ENCODE peak calls at places on chromosomes 11 and 22, in eight cellular contexts. One of them, this sample, is unnamed.

GRCh38 chr11:44958165-44958564 is 7.5 kb upstream of the TP53I11 start:
- DNase-seq in adrenal gland: no peak
- DNase-seq in heart left ventricle: no peak
- DNase-seq in MM.1S: no peak
- DNase-seq in suprapubic skin: no peak
- DNase-seq in astrocyte of the spinal cord: no peak
- DNase-seq in endodermal cell: no peak
- DNase-seq in lower lobe of right lung: no peak
- DNase-seq in this sample: no peak

GRCh38 chr11:61000426-61000825 is 28.9 kb downstream of the CD6 start:
- DNase-seq in suprapubic skin: no peak
- DNase-seq in heart left ventricle: no peak
- DNase-seq in adrenal gland: no peak
- DNase-seq in lower lobe of right lung: no peak
- DNase-seq in endodermal cell: no peak
- DNase-seq in MM.1S: no peak
- DNase-seq in astrocyte of the spinal cord: no peak
- DNase-seq in this sample: no peak

GRCh38 chr11:11584446-11584810 is 37.4 kb downstream of the GALNT18 start:
- DNase-seq in lower lobe of right lung: no peak
- DNase-seq in MM.1S: no peak
- DNase-seq in suprapubic skin: no peak
- DNase-seq in heart left ventricle: no peak
- DNase-seq in astrocyte of the spinal cord: peak; percentile 80
- DNase-seq in adrenal gland: no peak
- DNase-seq in endodermal cell: no peak
- DNase-seq in this sample: no peak

GRCh38 chr11:70203749-70204465 is 811 bp downstream of the FADD start:
- DNase-seq in MM.1S: peak; percentile 79
- DNase-seq in heart left ventricle: peak; percentile 67
- DNase-seq in astrocyte of the spinal cord: peak; percentile 89
- DNase-seq in endodermal cell: no peak
- DNase-seq in adrenal gland: peak; percentile 84
- DNase-seq in lower lobe of right lung: peak; percentile 59
- DNase-seq in suprapubic skin: no peak
- DNase-seq in this sample: peak; percentile 65

GRCh38 chr22:27748355-27749168 is 53.0 kb downstream of the MN1 start:
- DNase-seq in endodermal cell: peak; percentile 89
- DNase-seq in astrocyte of the spinal cord: peak; percentile 58
- DNase-seq in adrenal gland: no peak
- DNase-seq in suprapubic skin: no peak
- DNase-seq in lower lobe of right lung: no peak
- DNase-seq in heart left ventricle: peak; percentile 45
- DNase-seq in MM.1S: no peak
- DNase-seq in this sample: no peak

GRCh38 chr11:83051760-83052671 is 19.7 kb downstream of the RAB30 start:
- DNase-seq in heart left ventricle: peak; percentile 67
- DNase-seq in lower lobe of right lung: no peak
- DNase-seq in astrocyte of the spinal cord: peak; percentile 95
- DNase-seq in endodermal cell: no peak
- DNase-seq in MM.1S: no peak
- DNase-seq in suprapubic skin: no peak
- DNase-seq in adrenal gland: peak; percentile 76
- DNase-seq in this sample: no peak

GRCh38 chr11:70135142-70136132 is 57.3 kb downstream of the ANO1 start:
- DNase-seq in suprapubic skin: no peak
- DNase-seq in heart left ventricle: no peak
- DNase-seq in MM.1S: no peak
- DNase-seq in endodermal cell: peak; percentile 77
- DNase-seq in lower lobe of right lung: no peak
- DNase-seq in astrocyte of the spinal cord: no peak
- DNase-seq in adrenal gland: no peak
- DNase-seq in this sample: no peak

GRCh38 chr22:22896601-22897000 is 9.0 kb downstream of the IGLL5 start:
- DNase-seq in heart left ventricle: no peak
- DNase-seq in lower lobe of right lung: no peak
- DNase-seq in astrocyte of the spinal cord: no peak
- DNase-seq in suprapubic skin: peak; percentile 9
- DNase-seq in MM.1S: no peak
- DNase-seq in adrenal gland: no peak
- DNase-seq in endodermal cell: no peak
- DNase-seq in this sample: no peak

GRCh38 chr22:49087163-49087562 is 740.5 kb downstream of the BRD1 start:
- DNase-seq in astrocyte of the spinal cord: no peak
- DNase-seq in suprapubic skin: no peak
- DNase-seq in lower lobe of right lung: no peak
- DNase-seq in heart left ventricle: no peak
- DNase-seq in endodermal cell: no peak
- DNase-seq in adrenal gland: no peak
- DNase-seq in MM.1S: no peak
- DNase-seq in this sample: no peak

GRCh38 chr11:121368504-121368903 is 75.9 kb downstream of the SC5D start:
- DNase-seq in MM.1S: no peak
- DNase-seq in lower lobe of right lung: no peak
- DNase-seq in adrenal gland: no peak
- DNase-seq in astrocyte of the spinal cord: no peak
- DNase-seq in endodermal cell: no peak
- DNase-seq in heart left ventricle: no peak
- DNase-seq in suprapubic skin: no peak
- DNase-seq in this sample: no peak

GRCh38 chr11:10818594-10818993 is 9.9 kb upstream of the EIF4G2 start:
- DNase-seq in lower lobe of right lung: no peak
- DNase-seq in heart left ventricle: no peak
- DNase-seq in adrenal gland: no peak
- DNase-seq in astrocyte of the spinal cord: peak; percentile 39
- DNase-seq in suprapubic skin: no peak
- DNase-seq in MM.1S: no peak
- DNase-seq in endodermal cell: no peak
- DNase-seq in this sample: no peak

DNA sequence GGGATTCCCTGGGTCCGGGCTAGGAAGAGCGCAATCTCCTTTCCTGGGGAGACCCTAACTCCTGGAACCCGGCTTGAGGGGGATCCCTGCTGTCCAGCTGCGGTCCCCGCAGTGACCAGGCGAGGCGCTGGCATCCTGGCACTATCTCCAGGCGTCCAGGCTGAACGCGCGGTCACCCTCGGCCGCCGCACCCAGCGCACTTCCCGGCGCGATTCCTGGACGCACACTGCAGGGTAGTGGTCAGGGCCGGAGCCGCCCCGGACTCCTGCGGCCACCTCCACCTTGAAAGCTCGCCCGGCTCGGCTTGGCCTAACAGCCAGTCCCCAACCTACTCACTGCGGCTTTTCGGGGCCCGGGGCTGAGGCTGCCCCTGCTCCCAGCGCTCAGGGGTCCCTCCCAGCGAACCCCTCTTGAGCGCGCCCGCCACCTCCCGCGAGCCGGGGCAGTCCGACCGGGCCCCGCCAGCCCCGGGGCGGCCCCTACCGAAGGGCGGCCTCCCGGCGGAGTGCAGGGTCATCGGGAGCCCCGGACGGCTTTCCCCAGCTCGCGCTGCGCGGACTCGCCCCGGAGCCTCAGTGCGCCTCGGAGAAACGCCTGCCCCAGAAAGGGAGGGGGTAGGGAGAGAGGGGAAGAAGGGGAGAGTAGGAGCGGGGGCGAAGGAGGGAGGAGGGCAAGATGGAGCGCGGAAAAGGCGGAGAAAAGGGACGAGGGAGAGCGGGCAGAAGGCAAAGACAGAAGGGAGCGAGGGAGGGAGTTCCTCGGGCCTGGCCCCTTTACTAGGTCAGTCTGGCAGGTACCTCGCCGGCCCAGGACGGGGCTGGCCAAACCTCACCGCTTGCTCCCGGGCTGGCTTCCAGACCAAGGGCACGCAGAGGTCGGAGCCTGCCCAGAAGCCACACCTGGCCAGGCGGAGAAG is 1.0 kb downstream of the POU2AF3 start:
- DNase-seq in endodermal cell: peak; percentile 87
- DNase-seq in lower lobe of right lung: peak; percentile 80
- DNase-seq in astrocyte of the spinal cord: peak; percentile 25
- DNase-seq in MM.1S: no peak
- DNase-seq in heart left ventricle: peak; percentile 61
- DNase-seq in adrenal gland: peak; percentile 72
- DNase-seq in suprapubic skin: no peak
- DNase-seq in this sample: no peak
- H3K4me3 ChIP-seq in endodermal cell: peak overlapping the region; percentile 74
- H3K4me3 ChIP-seq in lower lobe of right lung: peak overlapping the region; percentile 66
- H3K4me3 ChIP-seq in astrocyte of the spinal cord: peak overlapping the region; percentile 50
- H3K4me3 ChIP-seq in MM.1S: no peak overlapping the region
- H3K4me3 ChIP-seq in heart left ventricle: peak overlapping the region; percentile 66
- H3K4me3 ChIP-seq in adrenal gland: peak overlapping the region; percentile 37
- H3K4me3 ChIP-seq in suprapubic skin: peak overlapping the region; percentile 59
- H3K4me3 ChIP-seq in this sample: no peak overlapping the region

GRCh38 chr22:50252081-50253045 is 1.3 kb upstream of the HDAC10 start:
- DNase-seq in astrocyte of the spinal cord: peak; percentile 50
- DNase-seq in suprapubic skin: peak; percentile 91
- DNase-seq in lower lobe of right lung: peak; percentile 83
- DNase-seq in MM.1S: peak; percentile 53
- DNase-seq in endodermal cell: peak; percentile 92
- DNase-seq in heart left ventricle: peak; percentile 77
- DNase-seq in adrenal gland: peak; percentile 73
- DNase-seq in this sample: peak; percentile 26
- H3K4me3 ChIP-seq in astrocyte of the spinal cord: no peak overlapping the region
- H3K4me3 ChIP-seq in suprapubic skin: peak overlapping the region; percentile 62
- H3K4me3 ChIP-seq in lower lobe of right lung: peak overlapping the region; percentile 92
- H3K4me3 ChIP-seq in MM.1S: no peak overlapping the region
- H3K4me3 ChIP-seq in endodermal cell: peak overlapping the region; percentile 86
- H3K4me3 ChIP-seq in heart left ventricle: peak overlapping the region; percentile 65
- H3K4me3 ChIP-seq in adrenal gland: no peak overlapping the region
- H3K4me3 ChIP-seq in this sample: no peak overlapping the region

GRCh38 chr11:932435-932834 is 6.8 kb downstream of the AP2A2 start:
- DNase-seq in MM.1S: no peak
- DNase-seq in endodermal cell: no peak
- DNase-seq in heart left ventricle: no peak
- DNase-seq in lower lobe of right lung: no peak
- DNase-seq in adrenal gland: no peak
- DNase-seq in astrocyte of the spinal cord: peak; percentile 31
- DNase-seq in suprapubic skin: no peak
- DNase-seq in this sample: no peak

GRCh38 chr11:933936-934335 is 8.3 kb downstream of the AP2A2 start:
- DNase-seq in adrenal gland: no peak
- DNase-seq in astrocyte of the spinal cord: no peak
- DNase-seq in endodermal cell: no peak
- DNase-seq in lower lobe of right lung: no peak
- DNase-seq in heart left ventricle: no peak
- DNase-seq in MM.1S: no peak
- DNase-seq in suprapubic skin: no peak
- DNase-seq in this sample: no peak

GRCh38 chr11:931385-931784 is 5.7 kb downstream of the AP2A2 start:
- DNase-seq in adrenal gland: no peak
- DNase-seq in heart left ventricle: no peak
- DNase-seq in MM.1S: no peak
- DNase-seq in suprapubic skin: no peak
- DNase-seq in endodermal cell: no peak
- DNase-seq in astrocyte of the spinal cord: peak; percentile 24
- DNase-seq in lower lobe of right lung: no peak
- DNase-seq in this sample: no peak

GRCh38 chr11:934437-934950 is 8.8 kb downstream of the AP2A2 start:
- DNase-seq in heart left ventricle: no peak
- DNase-seq in astrocyte of the spinal cord: no peak
- DNase-seq in MM.1S: no peak
- DNase-seq in suprapubic skin: no peak
- DNase-seq in endodermal cell: no peak
- DNase-seq in adrenal gland: no peak
- DNase-seq in lower lobe of right lung: no peak
- DNase-seq in this sample: no peak

GRCh38 chr11:933002-933820 is 7.5 kb downstream of the AP2A2 start:
- DNase-seq in astrocyte of the spinal cord: peak; percentile 44
- DNase-seq in lower lobe of right lung: no peak
- DNase-seq in heart left ventricle: no peak
- DNase-seq in MM.1S: no peak
- DNase-seq in suprapubic skin: no peak
- DNase-seq in adrenal gland: no peak
- DNase-seq in endodermal cell: no peak
- DNase-seq in this sample: no peak
- H3K4me3 ChIP-seq in astrocyte of the spinal cord: no peak overlapping the region
- H3K4me3 ChIP-seq in lower lobe of right lung: peak overlapping the region; percentile 6
- H3K4me3 ChIP-seq in heart left ventricle: no peak overlapping the region
- H3K4me3 ChIP-seq in MM.1S: no peak overlapping the region
- H3K4me3 ChIP-seq in suprapubic skin: peak overlapping the region; percentile 15
- H3K4me3 ChIP-seq in adrenal gland: no peak overlapping the region
- H3K4me3 ChIP-seq in endodermal cell: no peak overlapping the region
- H3K4me3 ChIP-seq in this sample: no peak overlapping the region

GRCh38 chr11:72786305-72787261 is 7.3 kb downstream of the STARD10 start:
- DNase-seq in MM.1S: no peak
- DNase-seq in heart left ventricle: no peak
- DNase-seq in endodermal cell: no peak
- DNase-seq in adrenal gland: no peak
- DNase-seq in astrocyte of the spinal cord: no peak
- DNase-seq in suprapubic skin: no peak
- DNase-seq in lower lobe of right lung: peak; percentile 86
- DNase-seq in this sample: no peak

GRCh38 chr11:72784662-72785061 is 9.2 kb downstream of the STARD10 start:
- DNase-seq in astrocyte of the spinal cord: no peak
- DNase-seq in MM.1S: no peak
- DNase-seq in suprapubic skin: no peak
- DNase-seq in lower lobe of right lung: no peak
- DNase-seq in endodermal cell: no peak
- DNase-seq in adrenal gland: no peak
- DNase-seq in heart left ventricle: no peak
- DNase-seq in this sample: no peak

GRCh38 chr11:72788250-72788649 is 5.6 kb downstream of the STARD10 start:
- DNase-seq in lower lobe of right lung: peak; percentile 69
- DNase-seq in adrenal gland: no peak
- DNase-seq in suprapubic skin: no peak
- DNase-seq in heart left ventricle: no peak
- DNase-seq in astrocyte of the spinal cord: no peak
- DNase-seq in MM.1S: no peak
- DNase-seq in endodermal cell: no peak
- DNase-seq in this sample: no peak

GRCh38 chr11:72789493-72790131 is 4.2 kb downstream of the STARD10 start:
- DNase-seq in heart left ventricle: peak; percentile 76
- DNase-seq in lower lobe of right lung: no peak
- DNase-seq in MM.1S: no peak
- DNase-seq in suprapubic skin: no peak
- DNase-seq in adrenal gland: no peak
- DNase-seq in endodermal cell: no peak
- DNase-seq in astrocyte of the spinal cord: no peak
- DNase-seq in this sample: no peak

DNA sequence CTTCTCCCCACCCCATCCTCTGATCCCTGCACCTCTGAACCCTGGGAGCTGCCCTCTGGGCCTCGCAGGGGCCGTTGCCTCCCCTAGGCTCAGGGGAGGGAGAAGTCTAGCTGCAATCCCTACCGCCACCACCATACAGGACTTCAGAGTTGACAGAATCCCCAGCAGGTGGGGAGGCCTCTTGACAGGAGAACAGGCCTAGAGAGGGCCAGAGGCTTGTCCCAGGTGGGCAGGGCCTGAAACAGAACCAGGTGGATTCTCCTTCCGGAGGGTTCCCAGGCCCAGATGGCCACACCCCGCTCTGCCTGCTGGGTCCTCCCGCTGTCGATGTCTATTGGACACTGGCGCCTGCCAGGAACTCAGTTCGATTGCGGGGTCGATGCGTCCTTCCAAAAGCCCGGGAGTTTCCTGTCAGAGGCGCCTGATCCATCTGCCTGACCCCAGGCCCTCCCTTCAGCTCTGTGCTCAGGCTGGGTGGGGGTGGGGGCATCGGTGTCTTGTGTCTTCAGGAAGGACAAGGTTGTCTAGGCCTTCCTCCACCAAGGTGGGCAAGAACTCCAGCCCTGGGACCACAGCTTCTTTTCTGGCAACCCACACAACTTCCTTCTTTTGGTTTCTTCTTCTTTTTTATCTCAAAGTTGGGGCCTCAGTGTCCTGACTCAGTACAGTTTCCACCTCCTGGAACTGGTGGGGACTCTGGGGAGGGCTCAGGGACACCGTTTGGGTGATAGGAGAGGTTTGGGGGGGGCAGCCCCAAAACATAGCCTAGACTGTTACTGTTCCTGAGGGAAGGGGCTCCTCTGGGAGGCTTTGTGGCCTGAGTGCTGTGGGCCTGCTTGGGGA is 6.4 kb downstream of the STARD10 start:
- DNase-seq in lower lobe of right lung: no peak
- DNase-seq in MM.1S: no peak
- DNase-seq in endodermal cell: peak; percentile 97
- DNase-seq in heart left ventricle: no peak
- DNase-seq in astrocyte of the spinal cord: no peak
- DNase-seq in adrenal gland: no peak
- DNase-seq in suprapubic skin: no peak
- DNase-seq in this sample: no peak
- H3K4me3 ChIP-seq in lower lobe of right lung: no peak overlapping the region
- H3K4me3 ChIP-seq in MM.1S: no peak overlapping the region
- H3K4me3 ChIP-seq in endodermal cell: no peak overlapping the region
- H3K4me3 ChIP-seq in heart left ventricle: no peak overlapping the region
- H3K4me3 ChIP-seq in astrocyte of the spinal cord: no peak overlapping the region
- H3K4me3 ChIP-seq in adrenal gland: no peak overlapping the region
- H3K4me3 ChIP-seq in suprapubic skin: no peak overlapping the region
- H3K4me3 ChIP-seq in this sample: no peak overlapping the region

This sample was measured in Jurkat, Clone E6-1.